ENCODE peak calls at places on chromosomes 16 and 17, in six cellular contexts. B is PC-9, E is stomach, Z is heart right ventricle, Y is HCT116, G is psoas muscle. W is an unnamed sample.
A peak's percentile ranks its signal among the peaks of the same experiment; 100 is the strongest.

GRCh38 chr16:59510008-59510424 is 775.9 kb upstream of the GOT2 start:
- DNase-seq in B (no peak), E (peak; percentile 40), Z (no peak), Y (no peak), G (no peak), W (no peak)

GRCh38 chr16:30076276-30076791 is 540 bp downstream of the PPP4C start:
- DNase-seq in B (no peak), E (no peak), Z (no peak), Y (no peak), G (peak; percentile 69), W (no peak)

GRCh38 chr16:3021449-3022207 is 1.5 kb downstream of the TNFRSF12A start:
- DNase-seq in B (peak; percentile 94), E (peak; percentile 80), Z (peak; percentile 87), Y (peak; percentile 82), G (peak; percentile 96), W (peak; percentile 46)

GRCh38 chr16:85470873-85471272 is 142.2 kb upstream of the GSE1 start:
- DNase-seq in B (no peak), E (no peak), Z (no peak), Y (no peak), G (no peak), W (no peak)

GRCh38 chr17:50631908-50632571 is 2.6 kb upstream of the ABCC3 start:
- DNase-seq in B (no peak), E (no peak), Z (no peak), Y (no peak), G (no peak), W (no peak)

GRCh38 chr16:46929378-46930332 is 43.8 kb downstream of the DNAJA2 start:
- DNase-seq in B (peak; percentile 58), E (peak; percentile 80), Z (peak; percentile 47), Y (peak; percentile 18), G (peak; percentile 88), W (peak; percentile 31)

GRCh38 chr17:9684955-9685621 is 39.8 kb downstream of the USP43 start:
- DNase-seq in B (no peak), E (no peak), Z (no peak), Y (no peak), G (no peak), W (no peak)

GRCh38 chr16:49700928-49701685 is 154.8 kb downstream of the ZNF423 start:
- DNase-seq in B (no peak), E (no peak), Z (no peak), Y (no peak), G (no peak), W (no peak)

GRCh38 chr16:81713796-81714195 is 65.3 kb upstream of the PLCG2 start:
- DNase-seq in B (no peak), E (no peak), Z (no peak), Y (no peak), G (no peak), W (no peak)

GRCh38 chr16:84786605-84787302 is 33.0 kb upstream of the CRISPLD2 start:
- DNase-seq in B (no peak), E (peak; percentile 41), Z (no peak), Y (no peak), G (no peak), W (no peak)

GRCh38 chr17:39573447-39574298 is 34.0 kb downstream of the NEUROD2 start:
- DNase-seq in B (peak; percentile 62), E (peak; percentile 67), Z (peak; percentile 71), Y (peak; percentile 27), G (peak; percentile 83), W (peak; percentile 7)

GRCh38 chr16:66741971-66742396 is 9.4 kb downstream of the DYNC1LI2 start:
- DNase-seq in B (no peak), E (no peak), Z (peak; percentile 23), Y (no peak), G (no peak), W (no peak)

GRCh38 chr17:79699386-79700036 is 31.2 kb upstream of the ENPP7 start:
- DNase-seq in B (no peak), E (no peak), Z (no peak), Y (peak; percentile 39), G (no peak), W (no peak)

GRCh38 chr17:38322156-38322779 is 21.5 kb downstream of the GPR179 start:
- DNase-seq in B (peak; percentile 49), E (peak; percentile 69), Z (peak; percentile 33), Y (peak; percentile 28), G (peak; percentile 78), W (peak; percentile 78)

GRCh38 chr17:69084911-69085310 is 24.2 kb upstream of the ABCA9 start:
- DNase-seq in B (no peak), E (no peak), Z (no peak), Y (peak; percentile 81), G (no peak), W (no peak)

GRCh38 chr17:42814633-42815399 is 9.3 kb downstream of the BECN1 start:
- DNase-seq in B (no peak), E (no peak), Z (no peak), Y (no peak), G (no peak), W (no peak)

GRCh38 chr17:63966646-63967265 is 6.0 kb downstream of the SCN4A start:
- DNase-seq in B (no peak), E (no peak), Z (no peak), Y (no peak), G (no peak), W (peak; percentile 47)

GRCh38 chr16:51359141-51359960 is 208.3 kb upstream of the SALL1 start:
- DNase-seq in B (no peak), E (no peak), Z (peak; percentile 17), Y (no peak), G (peak; percentile 64), W (no peak)

GRCh38 chr17:76753061-76753961 is 15.4 kb downstream of the MFSD11 start:
- DNase-seq in B (no peak), E (no peak), Z (no peak), Y (no peak), G (no peak), W (peak; percentile 14)

GRCh38 chr16:819336-819735 is 18.8 kb upstream of the GNG13 start:
- DNase-seq in B (no peak), E (no peak), Z (no peak), Y (no peak), G (no peak), W (peak; percentile 62)

GRCh38 chr17:1957037-1957436 is 68.1 kb downstream of the RTN4RL1 start:
- DNase-seq in B (no peak), E (no peak), Z (no peak), Y (no peak), G (no peak), W (no peak)

GRCh38 chr16:50499254-50499653 is 48.9 kb upstream of the NKD1 start:
- DNase-seq in B (no peak), E (no peak), Z (no peak), Y (no peak), G (no peak), W (no peak)

GRCh38 chr17:3026856-3027751 is 36.3 kb downstream of the OR1D5 start:
- DNase-seq in B (no peak), E (no peak), Z (no peak), Y (no peak), G (peak; percentile 36), W (peak; percentile 7)

GRCh38 chr16:86199182-86199581 is 300.2 kb downstream of the IRF8 start:
- DNase-seq in B (no peak), E (no peak), Z (no peak), Y (no peak), G (no peak), W (no peak)

GRCh38 chr16:30185141-30185682 is 1.8 kb downstream of the CORO1A start:
- DNase-seq in B (no peak), E (no peak), Z (peak; percentile 7), Y (no peak), G (peak; percentile 58), W (no peak)

GRCh38 chr17:15917439-15918027 is 27.4 kb upstream of the ADORA2B start:
- DNase-seq in B (no peak), E (no peak), Z (no peak), Y (no peak), G (no peak), W (no peak)

GRCh38 chr17:57636274-57636673 is 108.8 kb downstream of the CCDC182 start:
- DNase-seq in B (no peak), E (no peak), Z (no peak), Y (no peak), G (peak; percentile 44), W (no peak)

GRCh38 chr17:68807998-68808772 is 147.0 kb downstream of the ABCA8 start:
- DNase-seq in B (no peak), E (no peak), Z (no peak), Y (no peak), G (no peak), W (no peak)

GRCh38 chr17:63707151-63707550 is 7.2 kb upstream of the LIMD2 start:
- DNase-seq in B (no peak), E (no peak), Z (no peak), Y (no peak), G (no peak), W (no peak)

GRCh38 chr17:6915620-6916019 is 80.2 kb upstream of the ALOX12 start:
- DNase-seq in B (no peak), E (no peak), Z (no peak), Y (no peak), G (no peak), W (no peak)

GRCh38 chr17:3012926-3013581 is 50.4 kb downstream of the OR1D5 start:
- DNase-seq in B (peak; percentile 76), E (peak; percentile 63), Z (peak; percentile 64), Y (peak; percentile 26), G (peak; percentile 80), W (peak; percentile 32)

GRCh38 chr16:11800385-11800718 is 3.3 kb upstream of the ZC3H7A start:
- DNase-seq in B (no peak), E (no peak), Z (no peak), Y (no peak), G (no peak), W (no peak)
- H3K27ac ChIP-seq in B (no peak overlapping the region), E (peak overlapping the region; percentile 99), Z (no peak overlapping the region), Y (no peak overlapping the region), G (peak overlapping the region; percentile 36), W (no peak overlapping the region)

GRCh38 chr16:35182943-35183550 is 1723.6 kb downstream of the TP53TG3F start:
- DNase-seq in B (no peak), E (no peak), Z (no peak), Y (no peak), G (no peak), W (no peak)
- H3K9me3 ChIP-seq in B (no peaks in the 10 kb centered on the region), E (peaks cover 24% of the 10 kb centered on the region), Z (no peaks in the 10 kb centered on the region), Y (no peaks in the 10 kb centered on the region), G (no peaks in the 10 kb centered on the region), W (peaks cover 14% of the 10 kb centered on the region)

DNA sequence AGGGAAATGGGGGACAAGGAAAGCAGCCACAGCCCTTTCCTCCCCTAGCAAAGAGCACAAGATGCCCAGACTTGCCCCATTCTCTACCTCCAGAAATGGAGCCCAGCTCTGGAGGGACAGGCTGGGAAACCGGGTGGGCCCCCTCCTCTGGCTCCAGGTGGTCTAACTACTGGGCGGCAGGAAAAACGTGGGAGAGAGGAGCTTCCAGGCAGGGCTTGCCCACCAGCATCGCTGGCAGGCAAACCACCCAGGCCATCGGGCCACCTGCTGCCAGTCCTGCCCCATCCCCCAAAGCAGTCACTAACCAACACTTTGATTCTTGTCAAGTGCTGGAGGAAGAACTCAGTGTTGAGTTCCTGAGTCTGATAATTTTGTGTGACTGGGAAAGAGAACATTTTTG is 15.6 kb downstream of the ANKS3 start:
- DNase-seq in B (no peak), E (no peak), Z (no peak), Y (no peak), G (no peak), W (no peak)
- H3K27ac ChIP-seq in B (no peak overlapping the region), E (no peak overlapping the region), Z (no peak overlapping the region), Y (no peak overlapping the region), G (no peak overlapping the region), W (no peak overlapping the region)

DNA sequence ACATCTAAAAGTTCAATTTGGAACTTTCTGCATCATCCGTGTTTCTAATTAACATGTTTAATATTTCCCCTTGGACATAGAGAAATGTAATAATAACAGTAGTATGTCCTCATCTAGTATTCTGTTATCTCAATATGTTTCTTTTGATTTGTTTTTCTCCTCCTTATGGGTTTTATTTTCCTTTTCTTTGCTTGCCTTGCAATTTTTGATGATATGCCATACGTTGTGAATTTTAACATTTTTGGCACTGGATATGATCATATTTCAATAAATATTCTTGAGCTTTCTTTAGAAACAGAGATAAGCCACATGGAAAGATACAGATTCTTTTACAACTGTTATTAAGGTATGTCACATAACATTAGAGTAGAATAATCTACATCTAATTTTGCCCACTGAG is 1316.2 kb downstream of the CDH8 start:
- DNase-seq in B (no peak), E (no peak), Z (no peak), Y (no peak), G (no peak), W (no peak)
- H3K9me3 ChIP-seq in B (no peaks in the 10 kb centered on the region), E (peaks cover 20% of the 10 kb centered on the region), Z (peaks cover 30% of the 10 kb centered on the region), Y (peaks cover 5% of the 10 kb centered on the region), G (peaks cover 8% of the 10 kb centered on the region), W (no peaks in the 10 kb centered on the region)